ENCODE peak calls at places on chromosomes 12 and 14, in six cellular contexts. One of them, this sample, is unnamed.

GRCh38 chr14:59155886-59156285 is 32.6 kb upstream of the DAAM1 start:
- DNase-seq in Karpas-422: no peak
- DNase-seq in Ammon's horn: no peak
- DNase-seq in left lung: no peak
- DNase-seq in LHCN-M2: no peak
- DNase-seq in astrocyte of the spinal cord: no peak
- DNase-seq in this sample: no peak

GRCh38 chr12:103966736-103967135 is 1.1 kb downstream of the TDG start:
- DNase-seq in left lung: no peak
- DNase-seq in Karpas-422: no peak
- DNase-seq in Ammon's horn: no peak
- DNase-seq in astrocyte of the spinal cord: peak; percentile 8
- DNase-seq in LHCN-M2: no peak
- DNase-seq in this sample: no peak

GRCh38 chr12:108850854-108851573 is 6.4 kb downstream of the SSH1 start:
- DNase-seq in Ammon's horn: peak; percentile 69
- DNase-seq in astrocyte of the spinal cord: peak; percentile 81
- DNase-seq in LHCN-M2: peak; percentile 87
- DNase-seq in left lung: peak; percentile 77
- DNase-seq in Karpas-422: peak; percentile 66
- DNase-seq in this sample: no peak

GRCh38 chr12:21169878-21170472 is 39.0 kb downstream of the SLCO1B1 start:
- DNase-seq in Karpas-422: peak; percentile 83
- DNase-seq in astrocyte of the spinal cord: peak; percentile 56
- DNase-seq in Ammon's horn: no peak
- DNase-seq in left lung: no peak
- DNase-seq in LHCN-M2: peak; percentile 20
- DNase-seq in this sample: no peak

GRCh38 chr12:28159688-28160087 is 30.6 kb upstream of the CCDC91 start:
- DNase-seq in left lung: no peak
- DNase-seq in astrocyte of the spinal cord: no peak
- DNase-seq in LHCN-M2: no peak
- DNase-seq in Ammon's horn: no peak
- DNase-seq in Karpas-422: no peak
- DNase-seq in this sample: no peak

GRCh38 chr12:39102474-39103209 is 197.3 kb upstream of the CPNE8 start:
- DNase-seq in Ammon's horn: no peak
- DNase-seq in astrocyte of the spinal cord: peak; percentile 23
- DNase-seq in LHCN-M2: no peak
- DNase-seq in left lung: no peak
- DNase-seq in Karpas-422: no peak
- DNase-seq in this sample: no peak

GRCh38 chr12:88639361-88639760 is 59.1 kb upstream of the KITLG start:
- DNase-seq in left lung: no peak
- DNase-seq in Ammon's horn: no peak
- DNase-seq in Karpas-422: no peak
- DNase-seq in astrocyte of the spinal cord: peak; percentile 31
- DNase-seq in LHCN-M2: peak; percentile 58
- DNase-seq in this sample: no peak

GRCh38 chr14:101789222-101789621 is 27.7 kb downstream of the PPP2R5C start:
- DNase-seq in Ammon's horn: no peak
- DNase-seq in left lung: no peak
- DNase-seq in LHCN-M2: no peak
- DNase-seq in astrocyte of the spinal cord: no peak
- DNase-seq in Karpas-422: no peak
- DNase-seq in this sample: no peak

GRCh38 chr12:113903381-113903863 is 62.7 kb downstream of the RBM19 start:
- DNase-seq in Karpas-422: no peak
- DNase-seq in astrocyte of the spinal cord: no peak
- DNase-seq in left lung: no peak
- DNase-seq in LHCN-M2: peak; percentile 93
- DNase-seq in Ammon's horn: no peak
- DNase-seq in this sample: no peak

GRCh38 chr12:120225852-120226640 is 25.1 kb upstream of the RPLP0 start:
- DNase-seq in Karpas-422: no peak
- DNase-seq in Ammon's horn: no peak
- DNase-seq in LHCN-M2: no peak
- DNase-seq in left lung: peak; percentile 77
- DNase-seq in astrocyte of the spinal cord: no peak
- DNase-seq in this sample: no peak

GRCh38 chr12:12749433-12749832 is 32.3 kb downstream of the CDKN1B start:
- DNase-seq in LHCN-M2: no peak
- DNase-seq in Ammon's horn: peak; percentile 61
- DNase-seq in Karpas-422: no peak
- DNase-seq in left lung: no peak
- DNase-seq in astrocyte of the spinal cord: peak; percentile 50
- DNase-seq in this sample: no peak

GRCh38 chr12:46260153-46260912 is 8.5 kb downstream of the SLC38A1 start:
- DNase-seq in left lung: no peak
- DNase-seq in LHCN-M2: no peak
- DNase-seq in astrocyte of the spinal cord: peak; percentile 43
- DNase-seq in Karpas-422: no peak
- DNase-seq in Ammon's horn: no peak
- DNase-seq in this sample: no peak

GRCh38 chr12:27573972-27574371 is 50.0 kb downstream of the PPFIBP1 start:
- DNase-seq in Karpas-422: no peak
- DNase-seq in Ammon's horn: no peak
- DNase-seq in astrocyte of the spinal cord: peak; percentile 98
- DNase-seq in left lung: no peak
- DNase-seq in LHCN-M2: peak; percentile 99
- DNase-seq in this sample: no peak

GRCh38 chr14:22113401-22113800 is 439.8 kb upstream of the OR4E1 start:
- DNase-seq in astrocyte of the spinal cord: no peak
- DNase-seq in left lung: no peak
- DNase-seq in Ammon's horn: no peak
- DNase-seq in LHCN-M2: no peak
- DNase-seq in Karpas-422: no peak
- DNase-seq in this sample: no peak

GRCh38 chr12:125552223-125552747 is 487.1 kb downstream of the AACS start:
- DNase-seq in LHCN-M2: no peak
- DNase-seq in left lung: no peak
- DNase-seq in Ammon's horn: no peak
- DNase-seq in astrocyte of the spinal cord: no peak
- DNase-seq in Karpas-422: no peak
- DNase-seq in this sample: no peak

GRCh38 chr14:104333903-104334811 is 195.8 kb downstream of the KIF26A start:
- DNase-seq in astrocyte of the spinal cord: no peak
- DNase-seq in Ammon's horn: no peak
- DNase-seq in LHCN-M2: no peak
- DNase-seq in left lung: peak; percentile 31
- DNase-seq in Karpas-422: no peak
- DNase-seq in this sample: peak; percentile 81

GRCh38 chr12:102948941-102949352 is 8.5 kb upstream of the ASCL1 start:
- DNase-seq in Karpas-422: peak; percentile 77
- DNase-seq in astrocyte of the spinal cord: peak; percentile 41
- DNase-seq in LHCN-M2: peak; percentile 15
- DNase-seq in Ammon's horn: peak; percentile 66
- DNase-seq in left lung: no peak
- DNase-seq in this sample: no peak

GRCh38 chr14:102255401-102256190 is 49.4 kb downstream of the MOK start:
- DNase-seq in Karpas-422: no peak
- DNase-seq in Ammon's horn: no peak
- DNase-seq in astrocyte of the spinal cord: peak; percentile 43
- DNase-seq in LHCN-M2: peak; percentile 66
- DNase-seq in left lung: no peak
- DNase-seq in this sample: no peak

GRCh38 chr12:105477873-105478272 is 147.4 kb downstream of the C12orf75 start:
- DNase-seq in Karpas-422: no peak
- DNase-seq in Ammon's horn: no peak
- DNase-seq in LHCN-M2: no peak
- DNase-seq in astrocyte of the spinal cord: no peak
- DNase-seq in left lung: no peak
- DNase-seq in this sample: no peak

GRCh38 chr12:50363141-50363540 is 33.3 kb downstream of the FAM186A start:
- DNase-seq in LHCN-M2: no peak
- DNase-seq in Ammon's horn: no peak
- DNase-seq in left lung: no peak
- DNase-seq in Karpas-422: no peak
- DNase-seq in astrocyte of the spinal cord: no peak
- DNase-seq in this sample: no peak

GRCh38 chr12:54140958-54141388 is 47.8 kb downstream of the SMUG1 start:
- DNase-seq in Ammon's horn: no peak
- DNase-seq in left lung: no peak
- DNase-seq in Karpas-422: no peak
- DNase-seq in astrocyte of the spinal cord: no peak
- DNase-seq in LHCN-M2: no peak
- DNase-seq in this sample: no peak

GRCh38 chr12:109053382-109054123 is 1.2 kb downstream of the USP30 start:
- DNase-seq in astrocyte of the spinal cord: no peak
- DNase-seq in Ammon's horn: no peak
- DNase-seq in LHCN-M2: peak; percentile 2
- DNase-seq in Karpas-422: peak; percentile 48
- DNase-seq in left lung: no peak
- DNase-seq in this sample: no peak

GRCh38 chr12:109920266-109920780 is 20.2 kb downstream of the TCHP start:
- DNase-seq in Ammon's horn: no peak
- DNase-seq in Karpas-422: peak; percentile 46
- DNase-seq in astrocyte of the spinal cord: no peak
- DNase-seq in LHCN-M2: no peak
- DNase-seq in left lung: no peak
- DNase-seq in this sample: no peak

GRCh38 chr12:118055144-118055557 is 5.8 kb downstream of the WSB2 start:
- DNase-seq in astrocyte of the spinal cord: peak; percentile 27
- DNase-seq in left lung: no peak
- DNase-seq in Ammon's horn: peak; percentile 32
- DNase-seq in Karpas-422: peak; percentile 92
- DNase-seq in LHCN-M2: peak; percentile 61
- DNase-seq in this sample: no peak

GRCh38 chr14:94342334-94342934 is 19.3 kb upstream of the SERPINA6 start:
- DNase-seq in Ammon's horn: peak; percentile 74
- DNase-seq in Karpas-422: no peak
- DNase-seq in astrocyte of the spinal cord: peak; percentile 100
- DNase-seq in left lung: peak; percentile 89
- DNase-seq in LHCN-M2: peak; percentile 96
- DNase-seq in this sample: peak; percentile 86

GRCh38 chr12:27511031-27511722 is 12.8 kb upstream of the PPFIBP1 start:
- DNase-seq in left lung: no peak
- DNase-seq in LHCN-M2: no peak
- DNase-seq in Ammon's horn: peak; percentile 52
- DNase-seq in astrocyte of the spinal cord: peak; percentile 73
- DNase-seq in Karpas-422: no peak
- DNase-seq in this sample: no peak

GRCh38 chr12:112868459-112869041 is 38.2 kb upstream of the OAS1 start:
- DNase-seq in Karpas-422: peak; percentile 54
- DNase-seq in LHCN-M2: no peak
- DNase-seq in left lung: no peak
- DNase-seq in astrocyte of the spinal cord: no peak
- DNase-seq in Ammon's horn: no peak
- DNase-seq in this sample: no peak

GRCh38 chr14:77313374-77313773 is 7.3 kb downstream of the POMT2 start:
- DNase-seq in left lung: no peak
- DNase-seq in Karpas-422: no peak
- DNase-seq in Ammon's horn: no peak
- DNase-seq in astrocyte of the spinal cord: no peak
- DNase-seq in LHCN-M2: no peak
- DNase-seq in this sample: no peak

GRCh38 chr14:99574099-99574880 is 29.7 kb downstream of the CCDC85C start:
- DNase-seq in left lung: peak; percentile 67
- DNase-seq in astrocyte of the spinal cord: peak; percentile 56
- DNase-seq in Ammon's horn: no peak
- DNase-seq in Karpas-422: peak; percentile 73
- DNase-seq in LHCN-M2: no peak
- DNase-seq in this sample: no peak

GRCh38 chr14:103627073-103628025 is 1.7 kb upstream of the KLC1 start:
- DNase-seq in Ammon's horn: no peak
- DNase-seq in LHCN-M2: no peak
- DNase-seq in Karpas-422: no peak
- DNase-seq in left lung: no peak
- DNase-seq in astrocyte of the spinal cord: no peak
- DNase-seq in this sample: no peak

GRCh38 chr12:121805800-121806555 is 2.2 kb downstream of the SETD1B start:
- DNase-seq in Ammon's horn: no peak
- DNase-seq in LHCN-M2: no peak
- DNase-seq in left lung: no peak
- DNase-seq in Karpas-422: peak; percentile 62
- DNase-seq in astrocyte of the spinal cord: no peak
- DNase-seq in this sample: no peak

GRCh38 chr12:89709994-89710872 is 1.6 kb upstream of the ATP2B1 start:
- DNase-seq in left lung: peak; percentile 76
- DNase-seq in Karpas-422: peak; percentile 50
- DNase-seq in LHCN-M2: no peak
- DNase-seq in astrocyte of the spinal cord: no peak
- DNase-seq in Ammon's horn: no peak
- DNase-seq in this sample: no peak

GRCh38 chr14:61565836-61566536 is 129.3 kb upstream of the HIF1A start:
- DNase-seq in left lung: no peak
- DNase-seq in LHCN-M2: peak; percentile 90
- DNase-seq in astrocyte of the spinal cord: peak; percentile 84
- DNase-seq in Karpas-422: no peak
- DNase-seq in Ammon's horn: no peak
- DNase-seq in this sample: no peak

GRCh38 chr14:24430143-24430681 is 458 bp downstream of the KHNYN start:
- DNase-seq in Ammon's horn: peak; percentile 49
- DNase-seq in LHCN-M2: peak; percentile 69
- DNase-seq in astrocyte of the spinal cord: peak; percentile 77
- DNase-seq in Karpas-422: peak; percentile 80
- DNase-seq in left lung: peak; percentile 83
- DNase-seq in this sample: peak; percentile 92

This sample was measured in osteocyte.